ENCODE peak calls at places on chromosomes 6 and 20, in five cellular contexts. One of them, this sample, is unnamed.

GRCh38 chr6:14925627-14926026 is 320.2 kb upstream of the JARID2 start:
- DNase-seq in PC-3: peak
- DNase-seq in ovary: no peak
- DNase-seq in mammary epithelial cell: no peak
- DNase-seq in CD4-positive, alpha-beta T cell: no peak
- DNase-seq in this sample: no peak

GRCh38 chr20:59794555-59794954 is 138.9 kb downstream of the SYCP2 start:
- DNase-seq in ovary: no peak
- DNase-seq in CD4-positive, alpha-beta T cell: no peak
- DNase-seq in PC-3: peak
- DNase-seq in mammary epithelial cell: peak
- DNase-seq in this sample: no peak

GRCh38 chr6:25971187-25971811 is 8.7 kb downstream of the TRIM38 start:
- DNase-seq in CD4-positive, alpha-beta T cell: no peak
- DNase-seq in ovary: peak
- DNase-seq in PC-3: peak
- DNase-seq in mammary epithelial cell: peak
- DNase-seq in this sample: no peak

GRCh38 chr6:166507809-166508373 is 78.6 kb downstream of the RAMACL start:
- DNase-seq in PC-3: no peak
- DNase-seq in mammary epithelial cell: no peak
- DNase-seq in ovary: no peak
- DNase-seq in CD4-positive, alpha-beta T cell: no peak
- DNase-seq in this sample: no peak

GRCh38 chr6:122130026-122130348 is 269.5 kb upstream of the HSF2 start:
- DNase-seq in CD4-positive, alpha-beta T cell: no peak
- DNase-seq in PC-3: no peak
- DNase-seq in ovary: no peak
- DNase-seq in mammary epithelial cell: no peak
- DNase-seq in this sample: no peak

GRCh38 chr6:112109267-112109666 is 21.9 kb downstream of the FAM229B start:
- DNase-seq in CD4-positive, alpha-beta T cell: no peak
- DNase-seq in ovary: no peak
- DNase-seq in PC-3: no peak
- DNase-seq in mammary epithelial cell: no peak
- DNase-seq in this sample: no peak

GRCh38 chr20:32924781-32925180 is 66.1 kb downstream of the EFCAB8 start:
- DNase-seq in PC-3: no peak
- DNase-seq in mammary epithelial cell: no peak
- DNase-seq in ovary: no peak
- DNase-seq in CD4-positive, alpha-beta T cell: no peak
- DNase-seq in this sample: no peak

GRCh38 chr20:59933849-59934585 is 580 bp upstream of the SYCP2 start:
- DNase-seq in mammary epithelial cell: peak
- DNase-seq in ovary: peak
- DNase-seq in CD4-positive, alpha-beta T cell: peak
- DNase-seq in PC-3: peak
- DNase-seq in this sample: peak

GRCh38 chr6:26104457-26105108 is 17.4 kb downstream of the HFE start:
- DNase-seq in PC-3: peak
- DNase-seq in CD4-positive, alpha-beta T cell: no peak
- DNase-seq in ovary: no peak
- DNase-seq in mammary epithelial cell: no peak
- DNase-seq in this sample: no peak

GRCh38 chr20:13800728-13801134 is 15.9 kb downstream of the NDUFAF5 start:
- DNase-seq in ovary: peak
- DNase-seq in PC-3: peak
- DNase-seq in CD4-positive, alpha-beta T cell: no peak
- DNase-seq in mammary epithelial cell: peak
- DNase-seq in this sample: no peak

GRCh38 chr20:51715028-51715872 is 52.9 kb downstream of the ATP9A start:
- DNase-seq in PC-3: no peak
- DNase-seq in ovary: no peak
- DNase-seq in mammary epithelial cell: no peak
- DNase-seq in CD4-positive, alpha-beta T cell: no peak
- DNase-seq in this sample: no peak

GRCh38 chr6:5866547-5867051 is 140.1 kb downstream of the NRN1 start:
- DNase-seq in ovary: no peak
- DNase-seq in mammary epithelial cell: peak
- DNase-seq in CD4-positive, alpha-beta T cell: peak
- DNase-seq in PC-3: peak
- DNase-seq in this sample: no peak

GRCh38 chr6:22447862-22448261 is 121.5 kb upstream of the HDGFL1 start:
- DNase-seq in PC-3: no peak
- DNase-seq in ovary: no peak
- DNase-seq in CD4-positive, alpha-beta T cell: no peak
- DNase-seq in mammary epithelial cell: no peak
- DNase-seq in this sample: no peak

GRCh38 chr6:130202782-130203181 is 20.0 kb downstream of the SAMD3 start:
- DNase-seq in ovary: no peak
- DNase-seq in PC-3: no peak
- DNase-seq in mammary epithelial cell: no peak
- DNase-seq in CD4-positive, alpha-beta T cell: no peak
- DNase-seq in this sample: no peak

GRCh38 chr20:63114693-63115069 is 101.2 kb downstream of the YTHDF1 start:
- DNase-seq in PC-3: peak
- DNase-seq in ovary: no peak
- DNase-seq in mammary epithelial cell: no peak
- DNase-seq in CD4-positive, alpha-beta T cell: no peak
- DNase-seq in this sample: no peak

GRCh38 chr6:111551521-111552231 is 54.0 kb downstream of the TRAF3IP2 start:
- DNase-seq in PC-3: peak
- DNase-seq in mammary epithelial cell: no peak
- DNase-seq in CD4-positive, alpha-beta T cell: no peak
- DNase-seq in ovary: no peak
- DNase-seq in this sample: peak

GRCh38 chr6:117210279-117210678 is 55.1 kb upstream of the VGLL2 start:
- DNase-seq in CD4-positive, alpha-beta T cell: no peak
- DNase-seq in mammary epithelial cell: no peak
- DNase-seq in PC-3: no peak
- DNase-seq in ovary: no peak
- DNase-seq in this sample: no peak

GRCh38 chr20:43721429-43722152 is 5.2 kb downstream of the GTSF1L start:
- DNase-seq in PC-3: no peak
- DNase-seq in ovary: no peak
- DNase-seq in CD4-positive, alpha-beta T cell: no peak
- DNase-seq in mammary epithelial cell: no peak
- DNase-seq in this sample: no peak

GRCh38 chr20:18638768-18639167 is 50.9 kb downstream of the DTD1 start:
- DNase-seq in ovary: no peak
- DNase-seq in mammary epithelial cell: no peak
- DNase-seq in CD4-positive, alpha-beta T cell: no peak
- DNase-seq in PC-3: no peak
- DNase-seq in this sample: no peak

GRCh38 chr6:89281779-89282246 is 33.3 kb downstream of the GABRR2 start:
- DNase-seq in mammary epithelial cell: peak
- DNase-seq in CD4-positive, alpha-beta T cell: peak
- DNase-seq in ovary: no peak
- DNase-seq in PC-3: peak
- DNase-seq in this sample: no peak

GRCh38 chr20:44888226-44889103 is 3.0 kb downstream of the YWHAB start:
- DNase-seq in PC-3: peak
- DNase-seq in CD4-positive, alpha-beta T cell: no peak
- DNase-seq in mammary epithelial cell: peak
- DNase-seq in ovary: no peak
- DNase-seq in this sample: no peak

GRCh38 chr20:22924949-22925612 is 110.0 kb upstream of the SSTR4 start:
- DNase-seq in CD4-positive, alpha-beta T cell: no peak
- DNase-seq in ovary: no peak
- DNase-seq in mammary epithelial cell: no peak
- DNase-seq in PC-3: no peak
- DNase-seq in this sample: no peak

GRCh38 chr6:35080821-35081425 is 60.2 kb downstream of the TCP11 start:
- DNase-seq in mammary epithelial cell: peak
- DNase-seq in PC-3: no peak
- DNase-seq in CD4-positive, alpha-beta T cell: no peak
- DNase-seq in ovary: peak
- DNase-seq in this sample: no peak

GRCh38 chr6:113671440-113671839 is 185.7 kb upstream of the MARCKS start:
- DNase-seq in CD4-positive, alpha-beta T cell: no peak
- DNase-seq in ovary: no peak
- DNase-seq in PC-3: no peak
- DNase-seq in mammary epithelial cell: no peak
- DNase-seq in this sample: no peak

GRCh38 chr6:131914234-131914633 is 36.9 kb downstream of the CCN2 start:
- DNase-seq in CD4-positive, alpha-beta T cell: no peak
- DNase-seq in ovary: no peak
- DNase-seq in PC-3: peak
- DNase-seq in mammary epithelial cell: peak
- DNase-seq in this sample: no peak

GRCh38 chr6:81450180-81450579 is 302.3 kb downstream of the TENT5A start:
- DNase-seq in PC-3: peak
- DNase-seq in CD4-positive, alpha-beta T cell: no peak
- DNase-seq in ovary: no peak
- DNase-seq in mammary epithelial cell: no peak
- DNase-seq in this sample: no peak

GRCh38 chr20:34370062-34370461 is 7.0 kb downstream of the ITCH start:
- DNase-seq in PC-3: no peak
- DNase-seq in CD4-positive, alpha-beta T cell: no peak
- DNase-seq in mammary epithelial cell: no peak
- DNase-seq in ovary: no peak
- DNase-seq in this sample: no peak

GRCh38 chr6:50087231-50087954 is 37.7 kb upstream of the DEFB112 start:
- DNase-seq in ovary: no peak
- DNase-seq in PC-3: peak
- DNase-seq in mammary epithelial cell: peak
- DNase-seq in CD4-positive, alpha-beta T cell: no peak
- DNase-seq in this sample: no peak

GRCh38 chr6:155185544-155185943 is 78.3 kb upstream of the CLDN20 start:
- DNase-seq in ovary: no peak
- DNase-seq in CD4-positive, alpha-beta T cell: no peak
- DNase-seq in PC-3: peak
- DNase-seq in mammary epithelial cell: peak
- DNase-seq in this sample: no peak

GRCh38 chr6:160215232-160215631 is 43.4 kb downstream of the SLC22A2 start:
- DNase-seq in ovary: no peak
- DNase-seq in PC-3: no peak
- DNase-seq in mammary epithelial cell: peak
- DNase-seq in CD4-positive, alpha-beta T cell: no peak
- DNase-seq in this sample: no peak

GRCh38 chr20:50895111-50895830 is 36.0 kb downstream of the ADNP start:
- DNase-seq in mammary epithelial cell: no peak
- DNase-seq in CD4-positive, alpha-beta T cell: no peak
- DNase-seq in PC-3: peak
- DNase-seq in ovary: no peak
- DNase-seq in this sample: no peak

GRCh38 chr20:35004749-35005462 is 49.2 kb downstream of the MYH7B start:
- DNase-seq in PC-3: no peak
- DNase-seq in mammary epithelial cell: no peak
- DNase-seq in ovary: peak
- DNase-seq in CD4-positive, alpha-beta T cell: no peak
- DNase-seq in this sample: no peak

GRCh38 chr20:40863337-40863919 is 165.2 kb upstream of the TOP1 start:
- DNase-seq in ovary: no peak
- DNase-seq in mammary epithelial cell: no peak
- DNase-seq in PC-3: no peak
- DNase-seq in CD4-positive, alpha-beta T cell: no peak
- DNase-seq in this sample: no peak

GRCh38 chr6:100203391-100203790 is 209.4 kb upstream of the MCHR2 start:
- DNase-seq in mammary epithelial cell: peak
- DNase-seq in PC-3: peak
- DNase-seq in ovary: no peak
- DNase-seq in CD4-positive, alpha-beta T cell: no peak
- DNase-seq in this sample: no peak

GRCh38 chr6:145086197-145086596 is 649.1 kb downstream of the EPM2A start:
- DNase-seq in ovary: no peak
- DNase-seq in CD4-positive, alpha-beta T cell: no peak
- DNase-seq in mammary epithelial cell: peak
- DNase-seq in PC-3: no peak
- DNase-seq in this sample: no peak

GRCh38 chr6:134425521-134426316 is 107.8 kb upstream of the SGK1 start:
- DNase-seq in PC-3: peak
- DNase-seq in CD4-positive, alpha-beta T cell: no peak
- DNase-seq in ovary: no peak
- DNase-seq in mammary epithelial cell: no peak
- DNase-seq in this sample: no peak

GRCh38 chr20:59120491-59120890 is 43.1 kb upstream of the ZNF831 start:
- DNase-seq in PC-3: no peak
- DNase-seq in ovary: no peak
- DNase-seq in CD4-positive, alpha-beta T cell: no peak
- DNase-seq in mammary epithelial cell: no peak
- DNase-seq in this sample: no peak

GRCh38 chr6:72740135-72740534 is 118.3 kb downstream of the KCNQ5 start:
- DNase-seq in PC-3: no peak
- DNase-seq in mammary epithelial cell: no peak
- DNase-seq in CD4-positive, alpha-beta T cell: no peak
- DNase-seq in ovary: no peak
- DNase-seq in this sample: no peak

GRCh38 chr6:17091122-17091521 is 10.7 kb upstream of the STMND1 start:
- DNase-seq in CD4-positive, alpha-beta T cell: no peak
- DNase-seq in ovary: no peak
- DNase-seq in mammary epithelial cell: no peak
- DNase-seq in PC-3: peak
- DNase-seq in this sample: no peak
- TF ChIP-seq CTCF in CD4-positive, alpha-beta T cell: no peak
- TF ChIP-seq CTCF in ovary: no peak
- TF ChIP-seq CTCF in mammary epithelial cell: peak
- TF ChIP-seq CTCF in PC-3: peak
- TF ChIP-seq CTCF in this sample: peak

GRCh38 chr6:142822882-142823578 is 121.9 kb downstream of the HIVEP2 start:
- DNase-seq in PC-3: no peak
- DNase-seq in mammary epithelial cell: peak
- DNase-seq in ovary: no peak
- DNase-seq in CD4-positive, alpha-beta T cell: no peak
- DNase-seq in this sample: no peak
- TF ChIP-seq CTCF in PC-3: peak
- TF ChIP-seq CTCF in mammary epithelial cell: peak
- TF ChIP-seq CTCF in ovary: no peak
- TF ChIP-seq CTCF in CD4-positive, alpha-beta T cell: peak
- TF ChIP-seq CTCF in this sample: peak

GRCh38 chr6:95133578-95133977 is 443.8 kb upstream of the MANEA start:
- DNase-seq in PC-3: peak
- DNase-seq in mammary epithelial cell: peak
- DNase-seq in CD4-positive, alpha-beta T cell: no peak
- DNase-seq in ovary: no peak
- DNase-seq in this sample: no peak
- TF ChIP-seq CTCF in PC-3: peak
- TF ChIP-seq CTCF in mammary epithelial cell: peak
- TF ChIP-seq CTCF in CD4-positive, alpha-beta T cell: no peak
- TF ChIP-seq CTCF in ovary: no peak
- TF ChIP-seq CTCF in this sample: peak

GRCh38 chr20:49030954-49031619 is 15.0 kb upstream of the CSE1L start:
- DNase-seq in mammary epithelial cell: no peak
- DNase-seq in CD4-positive, alpha-beta T cell: no peak
- DNase-seq in PC-3: no peak
- DNase-seq in ovary: peak
- DNase-seq in this sample: no peak

GRCh38 chr20:49024220-49024619 is 21.9 kb upstream of the CSE1L start:
- DNase-seq in PC-3: no peak
- DNase-seq in ovary: no peak
- DNase-seq in CD4-positive, alpha-beta T cell: no peak
- DNase-seq in mammary epithelial cell: no peak
- DNase-seq in this sample: no peak

GRCh38 chr20:49032455-49032854 is 13.7 kb upstream of the CSE1L start:
- DNase-seq in mammary epithelial cell: no peak
- DNase-seq in PC-3: no peak
- DNase-seq in CD4-positive, alpha-beta T cell: no peak
- DNase-seq in ovary: no peak
- DNase-seq in this sample: no peak

GRCh38 chr20:49029203-49029602 is 16.9 kb upstream of the CSE1L start:
- DNase-seq in ovary: no peak
- DNase-seq in PC-3: no peak
- DNase-seq in CD4-positive, alpha-beta T cell: no peak
- DNase-seq in mammary epithelial cell: no peak
- DNase-seq in this sample: no peak

GRCh38 chr20:49028684-49029083 is 17.4 kb upstream of the CSE1L start:
- DNase-seq in mammary epithelial cell: peak
- DNase-seq in CD4-positive, alpha-beta T cell: no peak
- DNase-seq in ovary: no peak
- DNase-seq in PC-3: peak
- DNase-seq in this sample: no peak
- TF ChIP-seq CTCF in mammary epithelial cell: peak
- TF ChIP-seq CTCF in CD4-positive, alpha-beta T cell: no peak
- TF ChIP-seq CTCF in ovary: no peak
- TF ChIP-seq CTCF in PC-3: peak
- TF ChIP-seq CTCF in this sample: peak

This sample was measured in progenitor cell of endocrine pancreas.